ENCODE peak calls at places on chromosome 14, in nine cellular contexts. L is CD8-positive, alpha-beta T cell; D is sigmoid colon; Q is body of pancreas; R is keratinocyte; V is IMR-90; O is A549; A is uterus; J is endodermal cell. T is an unnamed sample.
A peak's percentile ranks its signal among the peaks of the same experiment; 100 is the strongest.

GRCh38 chr14:94423465-94424056 is 29.0 kb downstream of the SERPINA11 start:
- DNase-seq in D (peak; percentile 76), R (peak; percentile 41), Q (peak; percentile 81), A (peak; percentile 18), L (no peak), O (peak; percentile 61), V (peak; percentile 59), J (peak; percentile 95), T (peak; percentile 92)

GRCh38 chr14:53969326-53969725 is 12.7 kb upstream of the BMP4 start:
- DNase-seq in V (no peak), R (no peak), A (no peak), J (no peak), L (no peak), O (no peak), D (no peak), Q (no peak), T (no peak)

GRCh38 chr14:56202256-56202655 is 84.0 kb downstream of the PELI2 start:
- DNase-seq in A (no peak), L (no peak), D (no peak), V (no peak), O (no peak), Q (no peak), J (no peak), R (no peak), T (no peak)

GRCh38 chr14:91413547-91414474 is 3.8 kb downstream of the CCDC88C start:
- DNase-seq in V (no peak), O (no peak), L (no peak), D (no peak), A (no peak), R (no peak), J (peak; percentile 97), Q (peak; percentile 97), T (no peak)

GRCh38 chr14:100393362-100393761 is 70.2 kb downstream of the SLC25A47 start:
- DNase-seq in O (no peak), D (peak; percentile 52), A (no peak), Q (no peak), J (no peak), R (no peak), L (no peak), V (no peak), T (no peak)

GRCh38 chr14:95273041-95273978 is 46.4 kb downstream of the CLMN start:
- DNase-seq in R (no peak), V (no peak), J (no peak), Q (no peak), D (no peak), L (no peak), O (no peak), A (no peak), T (no peak)

GRCh38 chr14:47300801-47301200 is 374.6 kb downstream of the MDGA2 start:
- DNase-seq in Q (no peak), J (no peak), O (no peak), A (no peak), L (no peak), D (no peak), V (no peak), R (no peak), T (no peak)

GRCh38 chr14:102511538-102511937 is 2.0 kb upstream of the ANKRD9 start:
- DNase-seq in L (no peak), Q (no peak), V (no peak), R (no peak), J (no peak), D (no peak), A (no peak), O (no peak), T (no peak)

GRCh38 chr14:63614964-63615363 is 26.7 kb downstream of the WDR89 start:
- DNase-seq in A (no peak), V (peak; percentile 67), J (no peak), R (no peak), O (no peak), D (no peak), Q (no peak), L (no peak), T (no peak)

GRCh38 chr14:63267171-63267570 is 51.6 kb downstream of the GPHB5 start:
- DNase-seq in A (no peak), L (no peak), Q (no peak), V (peak; percentile 10), O (no peak), D (no peak), J (no peak), R (no peak), T (no peak)

GRCh38 chr14:72888636-72889201 is 5.2 kb downstream of the DPF3 start:
- DNase-seq in J (peak; percentile 12), A (no peak), O (no peak), V (peak; percentile 48), R (no peak), L (no peak), Q (no peak), D (no peak), T (no peak)

GRCh38 chr14:102164241-102164641 is 24.5 kb downstream of the WDR20 start:
- DNase-seq in A (no peak), R (no peak), Q (peak; percentile 9), L (no peak), V (peak; percentile 49), O (no peak), J (peak; percentile 25), D (no peak), T (no peak)

GRCh38 chr14:36866867-36867266 is 205.2 kb downstream of the PAX9 start:
- DNase-seq in A (no peak), D (no peak), O (no peak), L (no peak), R (no peak), V (no peak), J (no peak), Q (no peak), T (no peak)
- H3K4me3 ChIP-seq in A (no peak overlapping the region), D (no peak overlapping the region), O (no peak overlapping the region), L (no peak overlapping the region), R (no peak overlapping the region), V (no peak overlapping the region), J (no peak overlapping the region), Q (no peak overlapping the region), T (no peak overlapping the region)

GRCh38 chr14:104688505-104688754 is 988 bp upstream of the INF2 start:
- DNase-seq in Q (no peak), O (no peak), L (no peak), D (no peak), J (no peak), A (no peak), V (no peak), R (no peak), T (no peak)

GRCh38 chr14:104688755-104689619 is at the start of gene INF2:
- DNase-seq in Q (peak; percentile 61), O (peak; percentile 84), D (no peak), A (peak; percentile 60), V (peak; percentile 32), J (peak; percentile 88), L (peak; percentile 37), R (no peak), T (peak; percentile 77)

GRCh38 chr14:104690266-104690711 is 871 bp downstream of the INF2 start:
- DNase-seq in J (no peak), V (no peak), R (no peak), O (no peak), L (no peak), Q (no peak), D (no peak), A (no peak), T (no peak)

GRCh38 chr14:104690861-104691455 is 1.5 kb downstream of the INF2 start:
- DNase-seq in V (no peak), D (no peak), L (no peak), A (no peak), J (no peak), Q (no peak), R (no peak), O (no peak), T (no peak)

GRCh38 chr14:104689620-104690265 is 325 bp downstream of the INF2 start:
- DNase-seq in L (no peak), O (no peak), R (no peak), D (no peak), V (no peak), J (no peak), Q (no peak), A (no peak), T (no peak)
- H3K4me1 ChIP-seq in L (peaks cover 77% of the 10 kb centered on the region), O (peaks cover 76% of the 10 kb centered on the region), R (peaks cover 60% of the 10 kb centered on the region), D (peaks cover 72% of the 10 kb centered on the region), V (peaks cover 38% of the 10 kb centered on the region), J (peaks cover 23% of the 10 kb centered on the region), Q (peaks cover 43% of the 10 kb centered on the region), A (no peaks in the 10 kb centered on the region), T (peaks cover 9% of the 10 kb centered on the region)

GRCh38 chr14:76135722-76136121 is 16.0 kb upstream of the GPATCH2L start:
- DNase-seq in R (no peak), Q (no peak), D (no peak), A (no peak), V (no peak), L (no peak), O (no peak), J (peak; percentile 41), T (no peak)

GRCh38 chr14:76138758-76139723 is 12.7 kb upstream of the GPATCH2L start:
- DNase-seq in D (no peak), V (no peak), R (no peak), Q (no peak), A (no peak), J (peak; percentile 86), L (no peak), O (no peak), T (no peak)

GRCh38 chr14:76133103-76133502 is 18.6 kb upstream of the GPATCH2L start:
- DNase-seq in R (no peak), L (no peak), Q (no peak), J (peak; percentile 86), V (peak; percentile 24), O (no peak), A (no peak), D (no peak), T (peak; percentile 50)

GRCh38 chr14:76136476-76137160 is 15.1 kb upstream of the GPATCH2L start:
- DNase-seq in O (no peak), J (peak; percentile 63), Q (no peak), V (no peak), L (no peak), A (no peak), R (no peak), D (no peak), T (no peak)

GRCh38 chr14:76138119-76138757 is 13.5 kb upstream of the GPATCH2L start:
- DNase-seq in Q (no peak), D (no peak), O (no peak), J (peak; percentile 62), R (no peak), V (no peak), L (no peak), A (no peak), T (no peak)
- H3K4me3 ChIP-seq in Q (no peak overlapping the region), D (no peak overlapping the region), O (no peak overlapping the region), J (peak overlapping the region; percentile 76), R (no peak overlapping the region), V (no peak overlapping the region), L (no peak overlapping the region), A (peak overlapping the region; percentile 19), T (no peak overlapping the region)

DNA sequence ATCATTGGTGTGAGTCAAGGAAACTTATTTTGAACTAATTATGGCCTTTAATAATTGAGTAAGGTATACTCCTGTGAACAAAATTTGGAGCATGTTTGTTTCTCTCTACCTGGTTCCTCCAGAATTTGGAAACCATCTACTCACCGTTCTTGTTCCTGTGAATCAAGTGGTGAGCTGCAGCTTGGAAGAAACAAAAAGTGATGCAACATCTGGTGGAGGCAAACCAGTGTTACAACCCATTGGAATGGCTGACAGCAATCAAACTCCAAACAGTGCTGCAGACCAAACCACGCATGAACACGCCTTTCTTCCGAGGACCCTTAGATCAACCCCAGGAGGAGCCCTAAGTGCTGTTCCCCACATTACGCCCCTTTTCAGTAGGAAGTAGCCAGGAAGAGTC is 104.7 kb upstream of the VASH1 start:
- DNase-seq in Q (no peak), O (no peak), J (no peak), D (no peak), L (no peak), R (no peak), V (no peak), A (no peak), T (no peak)
- H3K4me1 ChIP-seq in Q (no peaks in the 10 kb centered on the region), O (no peaks in the 10 kb centered on the region), J (no peaks in the 10 kb centered on the region), D (no peaks in the 10 kb centered on the region), L (no peaks in the 10 kb centered on the region), R (no peaks in the 10 kb centered on the region), V (no peaks in the 10 kb centered on the region), A (no peaks in the 10 kb centered on the region), T (no peaks in the 10 kb centered on the region)

GRCh38 chr14:104792945-104793702 is 2.4 kb downstream of the AKT1 start:
- DNase-seq in Q (no peak), A (no peak), L (no peak), J (peak; percentile 85), O (no peak), R (no peak), D (no peak), V (no peak), T (no peak)
- H3K4me3 ChIP-seq in Q (no peak overlapping the region), A (no peak overlapping the region), L (no peak overlapping the region), J (peak overlapping the region; percentile 87), O (no peak overlapping the region), R (no peak overlapping the region), D (no peak overlapping the region), V (no peak overlapping the region), T (peak overlapping the region; percentile 60)

T was measured in HAP-1.